ENCODE peak calls at places on chromosomes 1 and 21, in seven cellular contexts. A, M, B, E, S, H and O are unnamed samples.
A peak's percentile ranks its signal among the peaks of the same experiment; 100 is the strongest.

GRCh38 chr1:156245451-156246232 is 2.2 kb downstream of the PAQR6 start:
- DNase-seq in A (no peak), M (peak; percentile 33), B (no peak), E (peak; percentile 36), S (no peak), H (no peak), O (no peak)

GRCh38 chr21:46171996-46172862 is 12.0 kb downstream of the SPATC1L start:
- DNase-seq in A (no peak), M (no peak), B (no peak), E (no peak), S (peak; percentile 40), H (no peak), O (no peak)

GRCh38 chr1:38475624-38476005 is 384.0 kb downstream of the RRAGC start:
- DNase-seq in A (no peak), M (no peak), B (no peak), E (no peak), S (no peak), H (no peak), O (peak; percentile 57)

GRCh38 chr1:10814954-10815862 is 18.8 kb upstream of the CASZ1 start:
- DNase-seq in A (no peak), M (peak; percentile 29), B (peak; percentile 83), E (no peak), S (no peak), H (no peak), O (peak; percentile 59)

GRCh38 chr1:8343464-8344001 is 25.6 kb downstream of the SLC45A1 start:
- DNase-seq in A (peak; percentile 64), M (peak; percentile 65), B (peak; percentile 73), E (peak; percentile 96), S (peak; percentile 91), H (no peak), O (peak; percentile 44)

GRCh38 chr1:185016880-185017279 is 28.5 kb upstream of the RNF2 start:
- DNase-seq in A (no peak), M (no peak), B (no peak), E (peak; percentile 6), S (no peak), H (no peak), O (no peak)

GRCh38 chr1:201457508-201457960 is 11.5 kb downstream of the PHLDA3 start:
- DNase-seq in A (no peak), M (no peak), B (no peak), E (peak; percentile 64), S (no peak), H (no peak), O (no peak)

GRCh38 chr1:90706437-90707362 is 10.4 kb downstream of the BARHL2 start:
- DNase-seq in A (no peak), M (no peak), B (no peak), E (no peak), S (no peak), H (peak; percentile 87), O (peak; percentile 90)

GRCh38 chr1:177219458-177220390 is 49.0 kb downstream of the BRINP2 start:
- DNase-seq in A (no peak), M (peak; percentile 17), B (no peak), E (peak; percentile 37), S (no peak), H (no peak), O (no peak)

GRCh38 chr1:39692152-39693064 is 1.2 kb upstream of the HPCAL4 start:
- DNase-seq in A (no peak), M (peak; percentile 15), B (peak; percentile 80), E (no peak), S (no peak), H (peak; percentile 39), O (peak; percentile 84)

GRCh38 chr1:221230605-221231004 is 351.4 kb downstream of the HLX start:
- DNase-seq in A (no peak), M (no peak), B (no peak), E (peak; percentile 19), S (no peak), H (no peak), O (no peak)

GRCh38 chr21:18493420-18493819 is 89.8 kb upstream of the TMPRSS15 start:
- DNase-seq in A (no peak), M (no peak), B (no peak), E (peak; percentile 89), S (no peak), H (peak; percentile 87), O (no peak)

GRCh38 chr21:18499761-18500376 is 96.3 kb upstream of the TMPRSS15 start:
- DNase-seq in A (no peak), M (peak; percentile 12), B (no peak), E (peak; percentile 40), S (no peak), H (peak; percentile 44), O (peak; percentile 72)

GRCh38 chr21:18495553-18495952 is 92.0 kb upstream of the TMPRSS15 start:
- DNase-seq in A (no peak), M (no peak), B (no peak), E (no peak), S (no peak), H (no peak), O (no peak)

GRCh38 chr21:18498428-18498827 is 94.8 kb upstream of the TMPRSS15 start:
- DNase-seq in A (no peak), M (no peak), B (no peak), E (no peak), S (no peak), H (no peak), O (no peak)
- H3K4me3 ChIP-seq in A (no peak overlapping the region), M (no peak overlapping the region), B (no peak overlapping the region), E (no peak overlapping the region), S (no peak overlapping the region), H (no peak overlapping the region), O (no peak overlapping the region)

GRCh38 chr1:230857077-230857476 is 11.2 kb downstream of the C1orf198 start:
- DNase-seq in A (peak; percentile 41), M (no peak), B (no peak), E (peak; percentile 86), S (no peak), H (no peak), O (no peak)
- H3K4me1 ChIP-seq in A (peaks cover 86% of the 10 kb centered on the region), M (no peaks in the 10 kb centered on the region), B (peaks cover 5% of the 10 kb centered on the region), E (peaks cover 31% of the 10 kb centered on the region), S (no peaks in the 10 kb centered on the region), H (peaks cover 11% of the 10 kb centered on the region), O (peaks cover 3% of the 10 kb centered on the region)

DNA sequence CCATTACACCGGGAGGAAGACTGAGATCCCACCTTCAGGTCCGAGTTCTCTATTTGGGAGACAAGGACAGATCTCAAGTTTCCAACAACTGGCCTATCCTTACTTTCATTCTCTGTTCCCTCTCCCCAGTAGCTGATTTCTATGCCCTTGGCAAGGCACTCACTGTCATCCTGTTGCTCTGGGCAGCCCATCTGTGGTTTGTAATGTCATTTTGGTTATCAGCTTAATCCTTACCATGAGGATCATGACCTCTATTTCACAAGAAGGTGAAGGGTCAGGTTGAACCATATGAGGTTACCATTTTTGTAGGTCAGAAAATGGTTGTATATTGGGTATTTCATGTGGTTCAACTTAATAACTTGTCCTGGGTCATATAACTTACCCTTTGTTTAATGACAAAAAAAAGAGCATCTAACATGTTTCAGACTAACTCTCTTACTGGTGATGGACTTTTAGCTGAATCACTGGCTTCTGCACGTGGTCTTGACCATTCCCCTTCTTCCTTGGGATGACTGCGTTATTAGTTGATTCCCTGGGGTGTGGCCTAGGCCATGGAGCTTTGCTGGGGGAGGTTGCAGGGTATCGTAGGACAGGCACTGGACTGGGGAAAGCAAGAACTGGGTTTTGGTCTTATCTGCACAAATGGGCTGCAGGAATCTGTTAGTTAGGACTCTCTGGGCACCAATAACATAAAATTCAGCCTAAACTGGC is 120.2 kb downstream of the ACTL8 start:
- DNase-seq in A (no peak), M (no peak), B (no peak), E (peak; percentile 73), S (no peak), H (no peak), O (peak; percentile 38)
- H3K4me3 ChIP-seq in A (no peak overlapping the region), M (no peak overlapping the region), B (no peak overlapping the region), E (no peak overlapping the region), S (no peak overlapping the region), H (no peak overlapping the region), O (no peak overlapping the region)

GRCh38 chr1:51631747-51632146 is 14.9 kb downstream of the OSBPL9 start:
- DNase-seq in A (no peak), M (no peak), B (no peak), E (no peak), S (no peak), H (no peak), O (no peak)
- H3K4me1 ChIP-seq in A (peaks cover 62% of the 10 kb centered on the region), M (peaks cover 10% of the 10 kb centered on the region), B (peaks cover 3% of the 10 kb centered on the region), E (peaks cover under 1% of the 10 kb centered on the region), S (peaks cover 3% of the 10 kb centered on the region), H (peaks cover 4% of the 10 kb centered on the region), O (no peaks in the 10 kb centered on the region)

DNA sequence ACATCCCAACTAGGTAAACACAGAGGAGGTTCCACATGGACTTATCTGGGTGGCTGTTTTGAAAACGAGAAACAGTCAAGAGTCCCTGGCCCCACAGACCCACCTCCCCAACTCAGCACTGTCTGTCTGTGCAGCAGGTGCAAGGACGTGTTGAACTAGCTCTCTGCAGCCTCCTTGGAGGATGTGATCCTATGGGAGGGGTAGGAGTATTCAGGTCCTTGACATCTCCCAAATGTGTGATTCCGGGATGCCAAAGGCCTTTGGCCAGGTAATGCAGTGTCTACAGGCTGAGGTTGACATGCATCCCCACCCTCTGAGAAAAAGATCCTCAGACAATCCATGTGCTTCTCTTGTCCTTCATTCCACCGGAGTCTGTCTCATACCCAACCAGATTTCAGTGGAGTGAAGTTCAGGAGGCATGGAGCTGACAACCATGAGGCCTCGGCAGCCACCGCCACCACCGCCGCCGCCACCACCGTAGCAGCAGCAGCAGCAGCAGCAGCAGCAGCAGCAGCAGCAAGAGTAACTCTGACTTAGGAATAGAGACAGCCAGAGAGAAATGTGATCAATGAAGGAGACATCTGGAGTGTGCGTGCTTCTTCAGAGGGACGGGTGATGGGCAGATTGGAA is 151.6 kb upstream of the CAMK1G start:
- DNase-seq in A (no peak), M (no peak), B (no peak), E (no peak), S (no peak), H (no peak), O (no peak)
- H3K4me3 ChIP-seq in A (no peak overlapping the region), M (no peak overlapping the region), B (no peak overlapping the region), E (no peak overlapping the region), S (no peak overlapping the region), H (no peak overlapping the region), O (no peak overlapping the region)

GRCh38 chr1:203321273-203322052 is 16.1 kb downstream of the BTG2 start:
- DNase-seq in A (no peak), M (no peak), B (no peak), E (no peak), S (no peak), H (no peak), O (no peak)
- H3K4me1 ChIP-seq in A (peaks cover 68% of the 10 kb centered on the region), M (peaks cover 78% of the 10 kb centered on the region), B (peaks cover 70% of the 10 kb centered on the region), E (no peaks in the 10 kb centered on the region), S (no peaks in the 10 kb centered on the region), H (peaks cover 6% of the 10 kb centered on the region), O (peaks cover 28% of the 10 kb centered on the region)

GRCh38 chr1:216793303-216793702 is 70.1 kb upstream of the ESRRG start:
- DNase-seq in A (no peak), M (no peak), B (no peak), E (no peak), S (no peak), H (peak; percentile 73), O (peak; percentile 70)
- H3K4me3 ChIP-seq in A (no peak overlapping the region), M (no peak overlapping the region), B (no peak overlapping the region), E (no peak overlapping the region), S (no peak overlapping the region), H (no peak overlapping the region), O (no peak overlapping the region)